ENCODE peak calls at places on chromosomes 6 and 20, in five cellular contexts. T is left lung; R is fibroblast of mammary gland; V is central memory CD4-positive, alpha-beta T cell; G is NCI-H146. Q is an unnamed sample.

GRCh38 chr6:160263214-160263939 is 4.8 kb upstream of the SLC22A2 start:
- DNase-seq in V (no peak), T (no peak), G (no peak), R (no peak), Q (no peak)

GRCh38 chr6:156379946-156380707 is 397.1 kb upstream of the ARID1B start:
- DNase-seq in T (no peak), R (no peak), V (no peak), G (peak), Q (no peak)

GRCh38 chr6:22785036-22785435 is 215.7 kb downstream of the HDGFL1 start:
- DNase-seq in V (no peak), T (no peak), R (no peak), G (no peak), Q (no peak)

GRCh38 chr20:62363920-62364851 is 2.9 kb downstream of the LAMA5 start:
- DNase-seq in G (no peak), T (peak), V (no peak), R (no peak), Q (no peak)

GRCh38 chr6:10453596-10453995 is 38.7 kb upstream of the TFAP2A start:
- DNase-seq in R (no peak), V (no peak), G (no peak), T (no peak), Q (no peak)

GRCh38 chr6:150026976-150027805 is 1.9 kb upstream of the RAET1L start:
- DNase-seq in G (peak), V (no peak), R (no peak), T (no peak), Q (no peak)

GRCh38 chr6:49676671-49677281 is 36.6 kb downstream of the CRISP2 start:
- DNase-seq in R (peak), G (no peak), V (no peak), T (no peak), Q (no peak)

GRCh38 chr6:130752292-130752691 is 74.9 kb upstream of the SMLR1 start:
- DNase-seq in R (peak), T (no peak), G (no peak), V (no peak), Q (no peak)

GRCh38 chr6:14038636-14039035 is 78.9 kb upstream of the CD83 start:
- DNase-seq in V (no peak), G (peak), R (peak), T (no peak), Q (no peak)

Q was measured in CD4-positive, CD25-positive, alpha-beta regulatory T cell.